ENCODE peak calls at places on chromosomes 7 and 10, in six cellular contexts. One of them, this sample, is unnamed. For H3K36me3, the result is how much of the 10 kb centered on the place peaks cover.

GRCh38 chr10:78752708-78753107 is 316.1 kb upstream of the ZMIZ1 start:
- DNase-seq in Panc1: no peak
- DNase-seq in HepG2: no peak
- DNase-seq in body of pancreas: no peak
- DNase-seq in DND-41: no peak
- DNase-seq in lung: no peak
- DNase-seq in this sample: no peak

GRCh38 chr7:94648731-94649130 is 7.2 kb downstream of the SGCE start:
- DNase-seq in Panc1: no peak
- DNase-seq in body of pancreas: no peak
- DNase-seq in DND-41: no peak
- DNase-seq in HepG2: no peak
- DNase-seq in lung: no peak
- DNase-seq in this sample: no peak

GRCh38 chr7:20409961-20410360 is 79.3 kb downstream of the ITGB8 start:
- DNase-seq in HepG2: no peak
- DNase-seq in DND-41: no peak
- DNase-seq in lung: no peak
- DNase-seq in body of pancreas: no peak
- DNase-seq in Panc1: no peak
- DNase-seq in this sample: no peak

GRCh38 chr10:132846631-132847415 is 60.9 kb upstream of the NKX6-2 start:
- DNase-seq in body of pancreas: no peak
- DNase-seq in HepG2: no peak
- DNase-seq in Panc1: no peak
- DNase-seq in DND-41: no peak
- DNase-seq in lung: no peak
- DNase-seq in this sample: no peak

GRCh38 chr7:150737265-150738055 is at the start of gene GIMAP5:
- DNase-seq in DND-41: peak
- DNase-seq in Panc1: no peak
- DNase-seq in HepG2: no peak
- DNase-seq in lung: no peak
- DNase-seq in body of pancreas: no peak
- DNase-seq in this sample: peak

GRCh38 chr10:100814751-100815474 is 69.5 kb downstream of the PAX2 start:
- DNase-seq in Panc1: no peak
- DNase-seq in DND-41: no peak
- DNase-seq in HepG2: no peak
- DNase-seq in lung: no peak
- DNase-seq in body of pancreas: no peak
- DNase-seq in this sample: no peak

GRCh38 chr10:126169899-126170298 is 218.4 kb downstream of the ADAM12 start:
- DNase-seq in body of pancreas: no peak
- DNase-seq in lung: no peak
- DNase-seq in Panc1: no peak
- DNase-seq in HepG2: no peak
- DNase-seq in DND-41: no peak
- DNase-seq in this sample: no peak

GRCh38 chr7:137992738-137993394 is 9.0 kb downstream of the CREB3L2 start:
- DNase-seq in body of pancreas: peak
- DNase-seq in lung: no peak
- DNase-seq in Panc1: no peak
- DNase-seq in DND-41: peak
- DNase-seq in HepG2: peak
- DNase-seq in this sample: no peak

GRCh38 chr7:44379366-44380178 is 54.2 kb upstream of the CAMK2B start:
- DNase-seq in lung: peak
- DNase-seq in body of pancreas: no peak
- DNase-seq in HepG2: no peak
- DNase-seq in DND-41: no peak
- DNase-seq in Panc1: no peak
- DNase-seq in this sample: no peak

GRCh38 chr7:42143605-42144252 is 93.3 kb downstream of the GLI3 start:
- DNase-seq in HepG2: no peak
- DNase-seq in Panc1: no peak
- DNase-seq in body of pancreas: no peak
- DNase-seq in lung: no peak
- DNase-seq in DND-41: no peak
- DNase-seq in this sample: no peak

GRCh38 chr7:38660427-38661099 is 29.4 kb upstream of the AMPH start:
- DNase-seq in DND-41: peak
- DNase-seq in HepG2: peak
- DNase-seq in Panc1: peak
- DNase-seq in body of pancreas: no peak
- DNase-seq in lung: no peak
- DNase-seq in this sample: no peak

GRCh38 chr10:73228247-73228646 is 18.8 kb downstream of the DNAJC9 start:
- DNase-seq in Panc1: no peak
- DNase-seq in DND-41: no peak
- DNase-seq in body of pancreas: no peak
- DNase-seq in lung: no peak
- DNase-seq in HepG2: no peak
- DNase-seq in this sample: no peak

GRCh38 chr7:94056796-94057207 is 52.6 kb upstream of the BET1 start:
- DNase-seq in body of pancreas: no peak
- DNase-seq in Panc1: peak
- DNase-seq in HepG2: no peak
- DNase-seq in DND-41: no peak
- DNase-seq in lung: no peak
- DNase-seq in this sample: no peak

GRCh38 chr7:42993038-42993437 is 60.9 kb downstream of the MRPL32 start:
- DNase-seq in HepG2: peak
- DNase-seq in lung: no peak
- DNase-seq in Panc1: no peak
- DNase-seq in body of pancreas: no peak
- DNase-seq in DND-41: no peak
- DNase-seq in this sample: no peak

GRCh38 chr7:100437150-100438100 is 1.1 kb upstream of the PPP1R35 start:
- DNase-seq in Panc1: no peak
- DNase-seq in HepG2: no peak
- DNase-seq in body of pancreas: peak
- DNase-seq in lung: no peak
- DNase-seq in DND-41: no peak
- DNase-seq in this sample: no peak

GRCh38 chr10:119849031-119849789 is 23.4 kb downstream of the MCMBP start:
- DNase-seq in Panc1: no peak
- DNase-seq in body of pancreas: no peak
- DNase-seq in DND-41: no peak
- DNase-seq in lung: no peak
- DNase-seq in HepG2: no peak
- DNase-seq in this sample: no peak

GRCh38 chr10:119131512-119132240 is 27.8 kb downstream of the DENND10 start:
- DNase-seq in Panc1: no peak
- DNase-seq in body of pancreas: no peak
- DNase-seq in HepG2: no peak
- DNase-seq in lung: peak
- DNase-seq in DND-41: peak
- DNase-seq in this sample: peak

GRCh38 chr7:117706191-117706590 is 167.1 kb downstream of the CTTNBP2 start:
- DNase-seq in DND-41: no peak
- DNase-seq in lung: no peak
- DNase-seq in Panc1: no peak
- DNase-seq in HepG2: no peak
- DNase-seq in body of pancreas: no peak
- DNase-seq in this sample: no peak

GRCh38 chr7:24406818-24407226 is 122.8 kb downstream of the NPY start:
- DNase-seq in lung: no peak
- DNase-seq in body of pancreas: no peak
- DNase-seq in HepG2: no peak
- DNase-seq in DND-41: no peak
- DNase-seq in Panc1: no peak
- DNase-seq in this sample: no peak

GRCh38 chr10:119138341-119139306 is 26.9 kb downstream of the SFXN4 start:
- DNase-seq in DND-41: peak
- DNase-seq in Panc1: no peak
- DNase-seq in HepG2: no peak
- DNase-seq in lung: no peak
- DNase-seq in body of pancreas: no peak
- DNase-seq in this sample: no peak

GRCh38 chr7:27244488-27245123 is 2.0 kb downstream of the EVX1 start:
- DNase-seq in Panc1: no peak
- DNase-seq in HepG2: no peak
- DNase-seq in lung: no peak
- DNase-seq in DND-41: no peak
- DNase-seq in body of pancreas: no peak
- DNase-seq in this sample: no peak

GRCh38 chr10:34305189-34305588 is 509.9 kb downstream of the PARD3 start:
- DNase-seq in HepG2: peak
- DNase-seq in DND-41: no peak
- DNase-seq in body of pancreas: no peak
- DNase-seq in lung: peak
- DNase-seq in Panc1: no peak
- DNase-seq in this sample: peak

GRCh38 chr7:99011341-99011705 is 132.6 kb downstream of the SMURF1 start:
- DNase-seq in body of pancreas: no peak
- DNase-seq in DND-41: no peak
- DNase-seq in HepG2: no peak
- DNase-seq in Panc1: no peak
- DNase-seq in lung: no peak
- DNase-seq in this sample: no peak

GRCh38 chr7:99014113-99014985 is 129.6 kb downstream of the SMURF1 start:
- DNase-seq in body of pancreas: no peak
- DNase-seq in HepG2: no peak
- DNase-seq in Panc1: no peak
- DNase-seq in DND-41: no peak
- DNase-seq in lung: no peak
- DNase-seq in this sample: no peak

GRCh38 chr7:99012722-99013121 is 131.2 kb downstream of the SMURF1 start:
- DNase-seq in body of pancreas: no peak
- DNase-seq in Panc1: no peak
- DNase-seq in lung: no peak
- DNase-seq in DND-41: no peak
- DNase-seq in HepG2: no peak
- DNase-seq in this sample: no peak

GRCh38 chr7:99011706-99012404 is 132.1 kb downstream of the SMURF1 start:
- DNase-seq in Panc1: no peak
- DNase-seq in DND-41: no peak
- DNase-seq in body of pancreas: no peak
- DNase-seq in lung: no peak
- DNase-seq in HepG2: no peak
- DNase-seq in this sample: no peak

GRCh38 chr7:99013266-99014112 is 130.4 kb downstream of the SMURF1 start:
- DNase-seq in lung: no peak
- DNase-seq in HepG2: no peak
- DNase-seq in Panc1: no peak
- DNase-seq in DND-41: no peak
- DNase-seq in body of pancreas: no peak
- DNase-seq in this sample: no peak
- H3K36me3 ChIP-seq in lung: half or more
- H3K36me3 ChIP-seq in HepG2: half or more
- H3K36me3 ChIP-seq in Panc1: under half
- H3K36me3 ChIP-seq in DND-41: half or more
- H3K36me3 ChIP-seq in body of pancreas: under half
- H3K36me3 ChIP-seq in this sample: under half

GRCh38 chr10:29922904-29923303 is 136.5 kb downstream of the JCAD start:
- DNase-seq in Panc1: no peak
- DNase-seq in body of pancreas: no peak
- DNase-seq in DND-41: no peak
- DNase-seq in HepG2: no peak
- DNase-seq in lung: no peak
- DNase-seq in this sample: no peak

GRCh38 chr10:29922226-29922625 is 137.2 kb downstream of the JCAD start:
- DNase-seq in lung: no peak
- DNase-seq in HepG2: no peak
- DNase-seq in body of pancreas: no peak
- DNase-seq in Panc1: no peak
- DNase-seq in DND-41: no peak
- DNase-seq in this sample: no peak

GRCh38 chr10:29924436-29924835 is 134.9 kb downstream of the JCAD start:
- DNase-seq in Panc1: no peak
- DNase-seq in body of pancreas: no peak
- DNase-seq in lung: no peak
- DNase-seq in HepG2: no peak
- DNase-seq in DND-41: no peak
- DNase-seq in this sample: no peak

GRCh38 chr10:29925771-29926345 is 133.5 kb downstream of the JCAD start:
- DNase-seq in lung: no peak
- DNase-seq in HepG2: no peak
- DNase-seq in Panc1: no peak
- DNase-seq in DND-41: no peak
- DNase-seq in body of pancreas: no peak
- DNase-seq in this sample: no peak

DNA sequence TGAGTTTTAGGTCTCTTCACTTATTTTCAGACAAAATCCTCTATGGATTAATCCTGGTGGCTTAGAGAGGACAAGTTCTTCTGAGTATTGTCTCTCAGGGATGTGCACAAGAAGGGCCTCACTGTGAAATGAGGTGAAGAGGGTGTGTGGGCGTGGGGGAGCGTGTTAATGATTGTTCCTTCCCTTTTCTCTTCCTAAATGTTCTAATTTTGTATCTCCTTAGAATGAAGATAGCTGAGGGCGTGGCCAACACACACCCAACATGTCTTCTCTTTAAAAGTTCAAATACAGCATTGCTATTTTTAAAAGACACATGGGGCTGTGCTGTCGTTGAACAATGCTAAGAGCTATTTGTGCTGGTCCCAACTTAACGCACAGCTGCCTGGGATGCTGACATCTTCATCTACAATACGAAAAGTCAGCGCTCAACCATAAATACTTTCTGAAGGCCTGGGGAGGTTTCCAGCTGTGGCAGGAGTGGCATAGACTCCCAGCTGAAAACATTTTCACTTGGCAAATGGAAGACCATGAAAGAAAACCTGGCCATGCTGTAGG is 135.9 kb downstream of the JCAD start:
- DNase-seq in DND-41: no peak
- DNase-seq in HepG2: no peak
- DNase-seq in lung: no peak
- DNase-seq in Panc1: no peak
- DNase-seq in body of pancreas: no peak
- DNase-seq in this sample: no peak
- H3K4me3 ChIP-seq in DND-41: no peak
- H3K4me3 ChIP-seq in HepG2: no peak
- H3K4me3 ChIP-seq in lung: no peak
- H3K4me3 ChIP-seq in Panc1: no peak
- H3K4me3 ChIP-seq in body of pancreas: no peak
- H3K4me3 ChIP-seq in this sample: no peak

GRCh38 chr10:51368943-51369342 is 294.7 kb downstream of the PRKG1 start:
- DNase-seq in Panc1: no peak
- DNase-seq in body of pancreas: peak
- DNase-seq in lung: no peak
- DNase-seq in HepG2: no peak
- DNase-seq in DND-41: no peak
- DNase-seq in this sample: no peak
- TF ChIP-seq CTCF in Panc1: peak
- TF ChIP-seq CTCF in body of pancreas: peak
- TF ChIP-seq CTCF in lung: no peak
- TF ChIP-seq CTCF in HepG2: peak
- TF ChIP-seq CTCF in DND-41: peak
- TF ChIP-seq CTCF in this sample: peak

DNA sequence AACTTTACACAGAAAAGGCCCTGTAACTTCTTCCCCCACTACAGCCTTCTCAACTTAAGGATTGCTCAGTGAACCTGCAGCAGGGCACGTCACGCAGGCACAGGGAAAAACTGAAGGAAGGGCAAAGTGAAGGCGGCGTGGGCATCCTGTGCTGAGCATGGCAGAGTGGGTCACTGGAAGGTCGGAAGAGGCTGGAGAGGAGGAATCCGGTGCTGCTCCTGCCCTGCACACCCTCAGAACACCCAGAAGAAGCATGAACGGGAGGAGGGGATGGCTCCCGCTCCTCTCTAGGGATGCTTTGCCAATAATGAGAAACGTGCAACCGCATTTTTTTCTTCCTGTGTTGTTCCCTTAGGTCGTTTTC is 175.2 kb downstream of the TNS3 start:
- DNase-seq in lung: no peak
- DNase-seq in DND-41: no peak
- DNase-seq in body of pancreas: no peak
- DNase-seq in Panc1: no peak
- DNase-seq in HepG2: no peak
- DNase-seq in this sample: no peak
- H3K36me3 ChIP-seq in lung: under half
- H3K36me3 ChIP-seq in DND-41: under half
- H3K36me3 ChIP-seq in body of pancreas: under half
- H3K36me3 ChIP-seq in Panc1: half or more
- H3K36me3 ChIP-seq in HepG2: half or more
- H3K36me3 ChIP-seq in this sample: under half